ENCODE peak calls at places on chromosome 2, in five cellular contexts. S is left cardiac atrium, N is NCI-H460, V is type B pancreatic cell, B is fibroblast of mammary gland. L is an unnamed sample.

GRCh38 chr2:58842501-58843144 is 601.5 kb upstream of the FANCL start:
- DNase-seq in S (no peak), V (no peak), B (no peak), N (no peak), L (no peak)

GRCh38 chr2:40199758-40200157 is 252.1 kb downstream of the SLC8A1 start:
- DNase-seq in B (peak; percentile 63), N (no peak), V (no peak), S (no peak), L (no peak)

GRCh38 chr2:232315049-232315922 is 63.3 kb upstream of the ALPP start:
- DNase-seq in N (peak; percentile 16), B (peak; percentile 58), V (no peak), S (peak; percentile 64), L (peak; percentile 92)

GRCh38 chr2:36329746-36330145 is 25.8 kb upstream of the CRIM1 start:
- DNase-seq in V (no peak), S (no peak), N (no peak), B (peak; percentile 45), L (no peak)

GRCh38 chr2:195473802-195474201 is 183.2 kb upstream of the SLC39A10 start:
- DNase-seq in V (no peak), B (no peak), S (no peak), N (no peak), L (no peak)

GRCh38 chr2:99682280-99683060 is 192.7 kb upstream of the REV1 start:
- DNase-seq in B (no peak), V (no peak), N (no peak), S (no peak), L (no peak)

GRCh38 chr2:96985181-96985580 is 1.2 kb downstream of the FAM178B start:
- DNase-seq in N (no peak), B (no peak), V (no peak), S (no peak), L (no peak)

GRCh38 chr2:170717991-170718589 is 3.0 kb downstream of the SP5 start:
- DNase-seq in S (no peak), V (no peak), B (no peak), N (no peak), L (no peak)

GRCh38 chr2:165161510-165161909 is 42.3 kb downstream of the SCN3A start:
- DNase-seq in N (no peak), S (no peak), B (peak; percentile 18), V (no peak), L (no peak)

GRCh38 chr2:71546777-71547281 is 93.5 kb downstream of the DYSF start:
- DNase-seq in V (no peak), B (no peak), N (no peak), S (no peak), L (no peak)

GRCh38 chr2:115084446-115084845 is 642.0 kb downstream of the DPP10 start:
- DNase-seq in N (no peak), V (no peak), S (no peak), B (no peak), L (no peak)

GRCh38 chr2:1310866-1311265 is 102.4 kb upstream of the TPO start:
- DNase-seq in B (no peak), N (no peak), V (no peak), S (no peak), L (no peak)

GRCh38 chr2:193518061-193518817 is 1323.5 kb upstream of the TMEFF2 start:
- DNase-seq in N (no peak), B (peak; percentile 91), S (no peak), V (no peak), L (no peak)

GRCh38 chr2:142946941-142947340 is 69.5 kb downstream of the KYNU start:
- DNase-seq in S (no peak), B (no peak), V (no peak), N (no peak), L (no peak)

GRCh38 chr2:112087346-112088020 is 32.4 kb downstream of the TMEM87B start:
- DNase-seq in N (no peak), V (no peak), S (no peak), B (no peak), L (no peak)

L was measured in activated CD4-positive, alpha-beta T cell treated with anti-CD3 and anti-CD28 coated beads, Interleukin-2, amount 10 ng/mL, durations not matched to agents 24 days and 14 days.